ENCODE peak calls at places on chromosome 16, in six cellular contexts. I, M, C, V, Y and J are unnamed samples.

GRCh38 chr16:65409505-65409904 is 287.6 kb upstream of the CDH11 start:
- DNase-seq in I (no peak), M (no peak), C (no peak), V (no peak), Y (no peak), J (no peak)

GRCh38 chr16:55647343-55647742 is 8.4 kb upstream of the SLC6A2 start:
- DNase-seq in I (no peak), M (no peak), C (no peak), V (no peak), Y (no peak), J (no peak)

GRCh38 chr16:25157476-25157875 is 45.9 kb downstream of the LCMT1 start:
- DNase-seq in I (no peak), M (no peak), C (no peak), V (no peak), Y (no peak), J (no peak)

GRCh38 chr16:4850211-4850610 is 2.9 kb downstream of the UBN1 start:
- DNase-seq in I (no peak), M (no peak), C (no peak), V (no peak), Y (no peak), J (peak)

GRCh38 chr16:57184890-57185445 is 871 bp downstream of the PSME3IP1 start:
- DNase-seq in I (no peak), M (no peak), C (no peak), V (no peak), Y (no peak), J (no peak)

GRCh38 chr16:8989099-8989878 is 25.6 kb upstream of the USP7 start:
- DNase-seq in I (no peak), M (no peak), C (peak), V (no peak), Y (no peak), J (no peak)

GRCh38 chr16:75593825-75594820 is 27.9 kb downstream of the GABARAPL2 start:
- DNase-seq in I (no peak), M (no peak), C (no peak), V (peak), Y (no peak), J (peak)

GRCh38 chr16:64907844-64908243 is 214.0 kb downstream of the CDH11 start:
- DNase-seq in I (peak), M (no peak), C (no peak), V (no peak), Y (no peak), J (peak)

GRCh38 chr16:20383106-20384029 is 21.2 kb downstream of the PDILT start:
- DNase-seq in I (peak), M (peak), C (peak), V (no peak), Y (peak), J (peak)

GRCh38 chr16:4319454-4319853 is 3.6 kb downstream of the GLIS2 start:
- DNase-seq in I (no peak), M (no peak), C (peak), V (peak), Y (peak), J (peak)

GRCh38 chr16:27547134-27547533 is 2.6 kb downstream of the GTF3C1 start:
- DNase-seq in I (peak), M (no peak), C (no peak), V (no peak), Y (peak), J (peak)

GRCh38 chr16:23597003-23597756 is 1.1 kb upstream of the NDUFAB1 start:
- DNase-seq in I (no peak), M (peak), C (peak), V (no peak), Y (peak), J (peak)

GRCh38 chr16:50473375-50473945 is 74.7 kb upstream of the NKD1 start:
- DNase-seq in I (no peak), M (no peak), C (no peak), V (no peak), Y (no peak), J (no peak)
- TF ChIP-seq CTCF in I (no peak), M (no peak), C (no peak), V (no peak), Y (no peak), J (no peak)

DNA sequence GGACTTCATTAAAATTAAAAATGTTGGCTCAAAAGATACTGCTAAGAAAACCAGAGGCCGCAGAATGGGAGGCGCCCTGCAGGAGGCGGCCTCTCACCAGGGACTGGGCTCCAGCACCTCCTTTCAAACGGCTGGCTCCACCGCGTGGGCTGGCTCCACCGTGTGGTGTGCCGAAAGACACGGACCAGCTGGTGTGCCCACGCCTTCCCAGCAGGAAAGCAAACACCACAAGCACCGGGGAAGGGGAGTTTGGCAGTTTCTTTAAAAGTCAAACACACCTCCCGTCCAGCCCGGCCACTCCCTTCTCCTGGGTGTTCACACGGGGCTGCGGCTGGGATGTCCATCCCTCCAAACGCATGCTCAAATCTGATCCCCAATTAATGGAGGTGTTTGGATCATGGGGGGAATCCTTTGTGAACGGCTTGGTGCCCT is 13.9 kb downstream of the HAGH start:
- DNase-seq in I (peak), M (peak), C (peak), V (no peak), Y (peak), J (peak)
- TF ChIP-seq CTCF in I (no peak), M (peak), C (peak), V (no peak), Y (peak), J (peak)

GRCh38 chr16:19167710-19168172 is 299 bp upstream of the SYT17 start:
- DNase-seq in I (no peak), M (peak), C (peak), V (peak), Y (peak), J (peak)
- TF ChIP-seq CTCF in I (peak), M (peak), C (peak), V (peak), Y (peak), J (peak)

GRCh38 chr16:88844412-88845118 is 12.2 kb downstream of the GALNS start:
- DNase-seq in I (no peak), M (no peak), C (no peak), V (no peak), Y (no peak), J (no peak)
- TF ChIP-seq CTCF in I (no peak), M (no peak), C (no peak), V (no peak), Y (no peak), J (no peak)

DNA sequence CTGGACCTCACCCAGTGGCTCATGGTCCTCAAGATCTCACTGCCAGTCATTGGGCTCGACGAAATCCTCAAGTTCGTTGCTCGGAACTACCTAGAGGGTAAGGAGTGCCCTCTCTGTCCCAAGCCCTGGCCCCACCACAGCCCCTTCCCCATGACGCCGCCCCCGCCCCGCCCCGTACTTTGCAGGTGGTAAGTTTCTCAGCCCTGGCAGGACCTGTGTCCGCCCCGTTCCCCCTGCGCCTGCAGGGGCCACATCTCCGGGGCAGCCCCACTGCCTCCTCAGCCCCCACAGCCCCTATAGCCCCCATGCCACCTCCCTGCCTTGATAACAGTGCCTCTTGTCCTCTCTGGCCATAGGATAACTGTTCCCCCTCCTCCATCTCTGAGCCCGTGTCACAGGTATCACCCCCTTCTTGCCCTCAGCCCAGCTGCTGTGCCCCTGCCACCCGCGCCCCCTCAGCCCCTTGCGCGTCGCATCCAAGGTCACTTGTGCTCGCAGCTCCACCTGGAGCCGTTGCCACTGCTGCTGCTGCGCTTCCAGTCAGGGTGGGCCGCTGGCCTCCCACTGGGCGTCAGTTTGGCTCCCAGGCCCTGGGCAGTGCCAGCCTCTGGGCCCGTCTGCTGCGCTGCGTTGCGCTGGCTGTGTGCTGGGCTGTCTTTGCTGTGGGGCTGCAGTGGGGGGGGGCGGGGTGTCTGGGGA is 21.5 kb downstream of the RABEP2 start:
- DNase-seq in I (no peak), M (no peak), C (no peak), V (no peak), Y (no peak), J (no peak)
- TF ChIP-seq CTCF in I (no peak), M (no peak), C (no peak), V (no peak), Y (no peak), J (no peak)

DNA sequence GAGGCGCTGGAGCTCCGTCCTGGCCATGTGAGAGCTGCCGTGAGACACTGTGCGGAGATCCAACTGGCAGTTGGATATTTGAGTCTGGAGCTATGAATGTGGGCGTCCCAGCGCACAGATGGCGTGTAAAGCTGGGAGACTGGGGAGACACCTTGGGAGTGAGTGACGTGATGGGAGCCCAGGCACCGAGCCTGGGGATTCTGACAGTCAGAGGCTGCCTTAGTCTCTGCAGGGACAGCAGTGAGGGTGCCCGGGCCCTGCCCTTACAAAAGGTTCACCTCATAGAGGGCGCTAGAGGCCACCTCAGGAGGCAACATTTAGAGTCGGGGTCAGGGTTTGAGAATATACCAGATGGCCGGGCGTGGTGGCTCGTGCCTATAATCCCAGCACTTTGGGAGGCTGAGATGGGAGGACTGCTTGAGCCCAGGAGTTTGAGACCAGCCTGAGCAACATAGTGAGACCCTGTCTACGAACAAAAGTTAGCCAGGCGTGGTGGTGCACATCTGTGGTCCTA is 194.1 kb upstream of the GSE1 start:
- DNase-seq in I (peak), M (no peak), C (peak), V (no peak), Y (no peak), J (no peak)
- TF ChIP-seq CTCF in I (no peak), M (no peak), C (no peak), V (no peak), Y (no peak), J (no peak)

DNA sequence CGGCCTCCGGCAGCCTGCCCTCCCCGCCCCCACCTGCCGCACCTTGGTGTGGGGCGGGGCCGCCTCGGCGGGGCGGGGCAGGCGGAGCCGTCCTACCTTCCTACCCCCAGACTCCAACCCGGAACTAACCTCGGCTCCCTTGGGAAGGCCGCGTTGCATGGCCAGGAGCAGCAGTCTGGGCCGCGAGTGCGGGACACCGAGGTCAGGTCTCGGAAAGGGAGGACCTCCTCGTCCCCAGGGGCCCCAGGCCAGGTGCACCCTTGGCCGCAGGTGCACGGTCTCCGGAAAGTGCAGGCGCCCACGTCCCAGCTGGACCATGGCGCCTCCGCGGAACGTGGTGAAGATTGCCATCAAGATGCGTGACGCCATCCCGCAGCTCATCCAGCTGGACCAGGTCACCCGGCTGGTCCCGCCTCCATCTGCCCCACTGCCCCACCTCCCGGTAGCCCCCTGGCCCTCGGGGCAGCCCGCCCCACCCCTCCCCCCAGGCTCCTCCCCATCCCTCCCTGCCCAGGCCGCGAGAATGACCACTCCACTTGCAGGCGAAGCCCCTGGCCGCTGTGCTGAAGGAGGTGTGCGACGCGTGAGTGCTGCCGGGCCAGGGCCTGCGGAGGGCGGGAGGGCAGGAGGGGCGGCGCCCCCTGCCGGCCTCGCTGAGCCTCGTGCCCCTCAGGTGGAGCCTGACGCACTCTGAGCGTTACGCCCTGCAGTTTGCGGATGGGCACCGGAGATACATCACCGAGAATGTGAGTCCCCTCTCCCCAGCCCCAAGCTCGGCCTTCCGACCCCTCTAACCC is at the start of gene ELMO3:
- DNase-seq in I (no peak), M (no peak), C (peak), V (no peak), Y (peak), J (no peak)
- TF ChIP-seq CTCF in I (no peak), M (peak), C (peak), V (no peak), Y (no peak), J (peak)

DNA sequence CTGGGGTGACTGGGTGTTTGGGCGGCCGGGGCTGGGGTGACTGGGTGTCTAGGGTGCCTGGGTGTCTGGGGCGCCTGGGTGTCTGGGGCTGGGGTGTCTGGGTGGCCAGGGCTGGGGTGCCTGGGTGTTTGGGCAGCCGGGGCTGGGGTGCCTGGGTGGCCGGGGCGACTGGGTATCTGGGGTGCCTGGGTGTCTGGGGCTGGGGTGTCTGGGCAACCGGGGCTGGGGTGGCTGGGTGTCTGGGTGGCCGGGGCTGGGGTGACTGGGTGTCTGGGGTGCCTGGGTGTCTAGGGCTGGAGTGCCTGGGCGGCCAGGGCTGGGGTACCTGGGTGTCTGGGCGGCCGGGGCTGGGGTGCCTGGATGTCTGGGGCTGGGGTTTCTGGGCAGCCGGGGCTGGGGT is 13.4 kb upstream of the APRT start:
- DNase-seq in I (no peak), M (no peak), C (no peak), V (no peak), Y (no peak), J (no peak)
- TF ChIP-seq CTCF in I (no peak), M (no peak), C (no peak), V (no peak), Y (no peak), J (no peak)